ENCODE peak calls at places on chromosomes 11 and 22, in five cellular contexts. S is NCI-H748 treated with DMSO at 0.1 percent for 48 hours; O is frontal cortex; P is activated CD4-positive, CD25-positive, alpha-beta regulatory T cell treated with anti-CD3 and anti-CD28 coated beads, Interleukin-2, amount 50 U/mL, for 16 hours; N is endothelial cell. E is an unnamed sample.

GRCh38 chr11:19832166-19832750 is 119.6 kb downstream of the NAV2 start:
- DNase-seq in S (no peak), O (no peak), P (no peak), N (no peak), E (no peak)

GRCh38 chr11:132024587-132025295 is 654.3 kb downstream of the NTM start:
- DNase-seq in S (no peak), O (no peak), P (no peak), N (no peak), E (no peak)

GRCh38 chr22:40281717-40282116 is 64.6 kb upstream of the ADSL start:
- DNase-seq in S (no peak), O (no peak), P (no peak), N (no peak), E (peak)

GRCh38 chr11:73976451-73977151 is 6.0 kb downstream of the UCP2 start:
- DNase-seq in S (no peak), O (no peak), P (no peak), N (no peak), E (no peak)

GRCh38 chr11:94525933-94526332 is 13.7 kb downstream of the C11orf97 start:
- DNase-seq in S (no peak), O (no peak), P (no peak), N (no peak), E (peak)

GRCh38 chr11:65712633-65713076 is 603 bp downstream of the KAT5 start:
- DNase-seq in S (no peak), O (no peak), P (no peak), N (no peak), E (no peak)

GRCh38 chr11:88979641-88980040 is 86.1 kb downstream of the GRM5 start:
- DNase-seq in S (no peak), O (no peak), P (no peak), N (no peak), E (no peak)

GRCh38 chr22:30485362-30485988 is 13.7 kb upstream of the SEC14L3 start:
- DNase-seq in S (no peak), O (peak), P (peak), N (peak), E (peak)

GRCh38 chr11:13283636-13284035 is 6.0 kb downstream of the BMAL1 start:
- DNase-seq in S (no peak), O (no peak), P (no peak), N (no peak), E (no peak)

GRCh38 chr11:19432370-19433163 is 191.8 kb upstream of the E2F8 start:
- DNase-seq in S (no peak), O (no peak), P (no peak), N (no peak), E (no peak)

GRCh38 chr11:114684636-114685035 is 6.3 kb downstream of the NXPE2 start:
- DNase-seq in S (no peak), O (no peak), P (no peak), N (no peak), E (no peak)

GRCh38 chr11:75924966-75925784 is 110.2 kb downstream of the UVRAG start:
- DNase-seq in S (no peak), O (no peak), P (no peak), N (no peak), E (no peak)

GRCh38 chr11:71209181-71209580 is 43.2 kb downstream of the SHANK2 start:
- DNase-seq in S (no peak), O (no peak), P (no peak), N (no peak), E (no peak)

E was measured in NCI-H1105 treated with DMSO at 0.1 percent for 48 hours.